ENCODE peak calls at places on chromosomes 4 and X, in six cellular contexts. W, R, S, Q, T and K are unnamed samples.
A peak's percentile ranks its signal among the peaks of the same experiment; 100 is the strongest.

GRCh38 chr4:38275331-38275821 is 315.2 kb downstream of the PTTG2 start:
- DNase-seq in W (no peak), R (peak; percentile 4), S (no peak), Q (no peak), T (no peak), K (no peak)

GRCh38 chr4:101850698-101851097 is 60.2 kb downstream of the BANK1 start:
- DNase-seq in W (no peak), R (no peak), S (no peak), Q (no peak), T (no peak), K (no peak)

GRCh38 chrX:107728342-107729099 is 47.1 kb downstream of the TSC22D3 start:
- DNase-seq in W (no peak), R (no peak), S (no peak), Q (no peak), T (no peak), K (no peak)

GRCh38 chr4:683982-684571 is 4.9 kb downstream of the SLC49A3 start:
- DNase-seq in W (peak; percentile 71), R (peak; percentile 63), S (peak; percentile 89), Q (no peak), T (no peak), K (peak; percentile 92)

GRCh38 chr4:150501019-150501727 is 80.8 kb upstream of the MAB21L2 start:
- DNase-seq in W (no peak), R (no peak), S (no peak), Q (no peak), T (no peak), K (no peak)

GRCh38 chr4:157040380-157040779 is 35.6 kb upstream of the GLRB start:
- DNase-seq in W (no peak), R (no peak), S (no peak), Q (no peak), T (no peak), K (no peak)

GRCh38 chr4:165439981-165440380 is 61.2 kb downstream of the CPE start:
- DNase-seq in W (no peak), R (no peak), S (no peak), Q (no peak), T (no peak), K (no peak)

GRCh38 chrX:32599156-32599555 is 612.2 kb downstream of the DMD start:
- DNase-seq in W (no peak), R (no peak), S (no peak), Q (no peak), T (no peak), K (no peak)

GRCh38 chr4:660401-660800 is 13.7 kb downstream of the ATP5ME start:
- DNase-seq in W (no peak), R (no peak), S (no peak), Q (no peak), T (no peak), K (no peak)

GRCh38 chr4:101419324-101420135 is 72.2 kb upstream of the PPP3CA start:
- DNase-seq in W (no peak), R (no peak), S (no peak), Q (no peak), T (peak; percentile 57), K (peak; percentile 9)

GRCh38 chr4:46267866-46268265 is 122.1 kb downstream of the GABRA2 start:
- DNase-seq in W (no peak), R (no peak), S (no peak), Q (no peak), T (no peak), K (no peak)

GRCh38 chr4:46274717-46275116 is 115.2 kb downstream of the GABRA2 start:
- DNase-seq in W (no peak), R (peak; percentile 2), S (no peak), Q (no peak), T (no peak), K (peak; percentile 55)

GRCh38 chr4:46266106-46266505 is 123.8 kb downstream of the GABRA2 start:
- DNase-seq in W (no peak), R (no peak), S (no peak), Q (no peak), T (no peak), K (no peak)

DNA sequence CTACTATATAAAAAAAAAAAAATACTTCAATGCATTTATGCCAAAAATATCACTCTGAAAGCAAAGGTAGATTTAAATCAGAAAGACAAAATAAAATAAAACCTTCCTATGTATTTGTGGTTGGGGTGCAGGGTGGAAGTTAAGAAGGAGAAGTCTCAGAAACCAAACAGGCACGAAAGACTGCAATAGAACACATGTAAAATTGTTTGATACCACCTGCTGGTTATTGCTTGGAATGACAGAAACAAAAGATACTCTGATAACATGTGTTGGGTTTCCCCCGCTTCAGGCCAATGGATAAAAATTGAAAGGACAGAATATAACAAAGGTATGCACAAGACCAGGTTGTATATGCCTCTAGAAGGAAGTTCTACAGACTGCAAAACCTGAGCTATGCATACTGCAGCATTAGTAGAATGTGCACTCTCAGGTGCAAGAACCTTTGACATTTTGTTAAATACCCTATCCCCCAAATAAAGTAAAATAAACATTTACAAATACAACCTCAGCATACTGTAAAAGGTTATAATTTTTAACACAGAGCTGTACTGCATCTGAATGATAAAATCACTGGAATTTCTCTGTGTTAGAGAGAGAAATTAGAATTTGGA is 118.8 kb downstream of the GABRA2 start:
- DNase-seq in W (peak; percentile 9), R (peak; percentile 17), S (no peak), Q (no peak), T (peak; percentile 4), K (peak; percentile 48)
- TF ChIP-seq CREB1 in W (no peak), R (no peak), S (no peak), Q (no peak), T (no peak), K (no peak)

DNA sequence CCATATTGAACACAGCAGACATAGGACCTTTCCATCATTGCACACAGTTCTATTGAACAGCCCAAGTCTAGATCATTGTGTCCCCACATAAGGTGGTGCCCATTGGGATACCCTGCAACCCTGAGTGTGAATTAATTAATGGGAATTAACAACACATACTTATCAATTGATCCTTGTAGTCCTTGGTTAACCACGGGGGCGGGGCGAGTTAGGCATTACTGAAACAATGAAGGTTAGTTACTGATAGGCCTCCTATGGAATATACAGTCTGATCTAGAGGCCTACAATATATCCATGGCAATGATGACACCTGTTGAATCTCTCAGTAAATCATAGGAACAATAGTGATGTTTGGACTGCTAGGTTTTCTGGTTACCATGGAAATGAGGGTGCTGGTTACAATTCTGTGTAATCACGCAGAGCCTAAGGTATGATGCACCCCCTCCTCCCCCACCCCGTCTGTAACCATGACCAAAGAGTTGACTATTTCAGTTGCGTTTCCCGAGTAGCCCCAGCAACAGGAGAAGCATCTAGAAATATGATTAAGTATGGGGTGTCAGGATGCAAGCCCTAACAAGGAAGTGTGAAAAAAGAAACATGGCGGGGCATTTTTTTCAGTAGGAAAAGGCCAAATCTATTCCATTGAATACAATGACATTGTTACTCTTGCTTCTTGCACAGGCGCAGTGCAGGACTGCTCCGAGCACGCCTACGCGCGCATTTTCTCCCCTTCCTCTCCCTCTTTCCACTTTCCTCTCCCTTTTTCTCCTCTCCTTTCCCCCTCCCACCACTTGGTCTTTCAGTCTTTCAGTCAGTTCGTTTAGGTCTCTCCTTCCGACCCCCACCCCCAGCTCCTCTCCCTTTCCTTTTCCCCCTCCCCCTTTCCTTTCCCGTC is 674 bp upstream of the NONO start:
- DNase-seq in W (no peak), R (peak; percentile 29), S (no peak), Q (no peak), T (no peak), K (peak; percentile 23)
- TF ChIP-seq CREB1 in W (no peak), R (no peak), S (no peak), Q (no peak), T (peak; percentile 28), K (no peak)

GRCh38 chr4:48756689-48757220 is 23.3 kb downstream of the FRYL start:
- DNase-seq in W (no peak), R (no peak), S (no peak), Q (no peak), T (no peak), K (no peak)
- TF ChIP-seq CREB1 in W (no peak), R (no peak), S (no peak), Q (no peak), T (no peak), K (no peak)

DNA sequence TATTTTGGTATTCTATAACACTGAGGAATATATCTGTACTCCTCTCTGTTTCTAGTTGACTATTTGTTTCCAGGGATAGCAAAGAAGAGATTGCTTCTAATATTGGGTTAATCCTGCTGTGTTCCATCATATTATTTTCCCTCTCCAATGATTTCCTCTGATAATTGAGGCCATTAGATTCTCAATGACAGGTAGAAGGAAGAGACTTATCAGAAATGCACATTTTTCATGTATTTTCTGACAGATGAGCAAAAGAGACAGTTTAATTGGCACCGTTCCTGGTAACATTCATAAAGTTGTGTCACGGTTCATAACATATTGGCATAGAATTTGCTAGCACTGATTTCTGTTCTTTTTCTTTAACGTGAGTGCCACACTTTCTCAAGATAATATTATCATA is 58.2 kb downstream of the NRK start:
- DNase-seq in W (no peak), R (no peak), S (no peak), Q (no peak), T (no peak), K (no peak)
- TF ChIP-seq CREB1 in W (no peak), R (no peak), S (no peak), Q (no peak), T (no peak), K (no peak)

GRCh38 chr4:78776729-78777555 is 792 bp downstream of the BMP2K start:
- DNase-seq in W (peak; percentile 49), R (peak; percentile 52), S (peak; percentile 52), Q (peak; percentile 3), T (no peak), K (peak; percentile 63)
- TF ChIP-seq CREB1 in W (no peak), R (no peak), S (no peak), Q (no peak), T (no peak), K (no peak)

GRCh38 chr4:182916483-182917181 is 554 bp downstream of the DCTD start:
- DNase-seq in W (no peak), R (no peak), S (peak; percentile 41), Q (no peak), T (no peak), K (peak; percentile 50)
- TF ChIP-seq CREB1 in W (no peak), R (no peak), S (no peak), Q (no peak), T (no peak), K (no peak)